ENCODE peak calls at places on chromosome 6, in six cellular contexts. One of them, this sample, is unnamed.
A peak's percentile ranks its signal among the peaks of the same experiment; 100 is the strongest.

GRCh38 chr6:106125925-106126435 is 39.8 kb downstream of the PRDM1 start:
- DNase-seq in fibroblast of pulmonary artery: no peak
- DNase-seq in HFFc6: no peak
- DNase-seq in OCI-LY7: no peak
- DNase-seq in T-cell: no peak
- DNase-seq in NCI-H1930: no peak
- DNase-seq in this sample: peak; percentile 18

GRCh38 chr6:10461850-10462249 is 47.0 kb upstream of the TFAP2A start:
- DNase-seq in NCI-H1930: no peak
- DNase-seq in T-cell: no peak
- DNase-seq in OCI-LY7: no peak
- DNase-seq in HFFc6: no peak
- DNase-seq in fibroblast of pulmonary artery: no peak
- DNase-seq in this sample: no peak

GRCh38 chr6:161215193-161215592 is 58.7 kb downstream of the AGPAT4 start:
- DNase-seq in NCI-H1930: no peak
- DNase-seq in T-cell: no peak
- DNase-seq in fibroblast of pulmonary artery: peak; percentile 92
- DNase-seq in OCI-LY7: no peak
- DNase-seq in HFFc6: peak; percentile 82
- DNase-seq in this sample: no peak

GRCh38 chr6:32664827-32665362 is 1.6 kb downstream of the HLA-DQB1 start:
- DNase-seq in OCI-LY7: no peak
- DNase-seq in fibroblast of pulmonary artery: no peak
- DNase-seq in T-cell: no peak
- DNase-seq in NCI-H1930: no peak
- DNase-seq in HFFc6: no peak
- DNase-seq in this sample: peak; percentile 16

GRCh38 chr6:157644043-157644810 is 178.8 kb upstream of the SNX9 start:
- DNase-seq in T-cell: no peak
- DNase-seq in NCI-H1930: no peak
- DNase-seq in HFFc6: peak; percentile 33
- DNase-seq in fibroblast of pulmonary artery: peak; percentile 24
- DNase-seq in OCI-LY7: no peak
- DNase-seq in this sample: no peak

GRCh38 chr6:44034391-44034861 is 92.8 kb downstream of the MRPL14 start:
- DNase-seq in NCI-H1930: no peak
- DNase-seq in OCI-LY7: no peak
- DNase-seq in fibroblast of pulmonary artery: no peak
- DNase-seq in HFFc6: no peak
- DNase-seq in T-cell: no peak
- DNase-seq in this sample: no peak

GRCh38 chr6:82484737-82485650 is 121.4 kb downstream of the TPBG start:
- DNase-seq in HFFc6: no peak
- DNase-seq in OCI-LY7: no peak
- DNase-seq in fibroblast of pulmonary artery: no peak
- DNase-seq in NCI-H1930: no peak
- DNase-seq in T-cell: no peak
- DNase-seq in this sample: no peak

GRCh38 chr6:41488392-41489129 is 57.6 kb upstream of the FOXP4 start:
- DNase-seq in fibroblast of pulmonary artery: peak; percentile 82
- DNase-seq in NCI-H1930: no peak
- DNase-seq in HFFc6: peak; percentile 17
- DNase-seq in OCI-LY7: no peak
- DNase-seq in T-cell: no peak
- DNase-seq in this sample: no peak

GRCh38 chr6:446418-447366 is 55.1 kb downstream of the IRF4 start:
- DNase-seq in HFFc6: no peak
- DNase-seq in fibroblast of pulmonary artery: no peak
- DNase-seq in NCI-H1930: no peak
- DNase-seq in OCI-LY7: no peak
- DNase-seq in T-cell: peak; percentile 44
- DNase-seq in this sample: no peak

GRCh38 chr6:109308018-109308492 is 74.2 kb downstream of the CD164 start:
- DNase-seq in OCI-LY7: no peak
- DNase-seq in T-cell: no peak
- DNase-seq in HFFc6: peak; percentile 73
- DNase-seq in NCI-H1930: no peak
- DNase-seq in fibroblast of pulmonary artery: peak; percentile 84
- DNase-seq in this sample: peak; percentile 38

GRCh38 chr6:119446623-119447008 is 97.1 kb upstream of the MAN1A1 start:
- DNase-seq in fibroblast of pulmonary artery: peak; percentile 88
- DNase-seq in OCI-LY7: no peak
- DNase-seq in T-cell: no peak
- DNase-seq in NCI-H1930: no peak
- DNase-seq in HFFc6: peak; percentile 10
- DNase-seq in this sample: no peak

GRCh38 chr6:15400572-15401004 is 154.7 kb downstream of the JARID2 start:
- DNase-seq in NCI-H1930: no peak
- DNase-seq in T-cell: no peak
- DNase-seq in fibroblast of pulmonary artery: peak; percentile 56
- DNase-seq in HFFc6: no peak
- DNase-seq in OCI-LY7: no peak
- DNase-seq in this sample: no peak

GRCh38 chr6:3749991-3750323 is 1.6 kb downstream of the PXDC1 start:
- DNase-seq in HFFc6: peak; percentile 70
- DNase-seq in NCI-H1930: no peak
- DNase-seq in fibroblast of pulmonary artery: peak; percentile 76
- DNase-seq in T-cell: no peak
- DNase-seq in OCI-LY7: no peak
- DNase-seq in this sample: no peak

GRCh38 chr6:12162203-12162602 is 128.0 kb upstream of the EDN1 start:
- DNase-seq in fibroblast of pulmonary artery: no peak
- DNase-seq in OCI-LY7: no peak
- DNase-seq in HFFc6: no peak
- DNase-seq in NCI-H1930: no peak
- DNase-seq in T-cell: no peak
- DNase-seq in this sample: no peak

GRCh38 chr6:91167846-91168245 is 581.0 kb upstream of the MAP3K7 start:
- DNase-seq in NCI-H1930: no peak
- DNase-seq in HFFc6: no peak
- DNase-seq in OCI-LY7: no peak
- DNase-seq in T-cell: no peak
- DNase-seq in fibroblast of pulmonary artery: no peak
- DNase-seq in this sample: no peak

GRCh38 chr6:144215932-144216667 is 65.8 kb downstream of the STX11 start:
- DNase-seq in OCI-LY7: peak; percentile 93
- DNase-seq in NCI-H1930: peak; percentile 76
- DNase-seq in HFFc6: peak; percentile 95
- DNase-seq in fibroblast of pulmonary artery: peak; percentile 99
- DNase-seq in T-cell: peak; percentile 85
- DNase-seq in this sample: peak; percentile 90

GRCh38 chr6:11711994-11712698 is 66.5 kb downstream of the ADTRP start:
- DNase-seq in OCI-LY7: no peak
- DNase-seq in fibroblast of pulmonary artery: no peak
- DNase-seq in HFFc6: no peak
- DNase-seq in NCI-H1930: no peak
- DNase-seq in T-cell: no peak
- DNase-seq in this sample: no peak

GRCh38 chr6:131027326-131027725 is 35.7 kb downstream of the EPB41L2 start:
- DNase-seq in OCI-LY7: no peak
- DNase-seq in fibroblast of pulmonary artery: no peak
- DNase-seq in HFFc6: no peak
- DNase-seq in NCI-H1930: no peak
- DNase-seq in T-cell: no peak
- DNase-seq in this sample: no peak

GRCh38 chr6:158006331-158006730 is 24.7 kb downstream of the SYNJ2 start:
- DNase-seq in OCI-LY7: no peak
- DNase-seq in T-cell: no peak
- DNase-seq in NCI-H1930: no peak
- DNase-seq in fibroblast of pulmonary artery: no peak
- DNase-seq in HFFc6: no peak
- DNase-seq in this sample: no peak

GRCh38 chr6:32439708-32440214 is at the start of gene HLA-DRA:
- DNase-seq in HFFc6: peak; percentile 66
- DNase-seq in fibroblast of pulmonary artery: peak; percentile 66
- DNase-seq in OCI-LY7: peak; percentile 89
- DNase-seq in T-cell: no peak
- DNase-seq in NCI-H1930: peak; percentile 51
- DNase-seq in this sample: peak; percentile 76

GRCh38 chr6:107264357-107264831 is 149.1 kb upstream of the BEND3 start:
- DNase-seq in T-cell: no peak
- DNase-seq in OCI-LY7: no peak
- DNase-seq in fibroblast of pulmonary artery: peak; percentile 75
- DNase-seq in NCI-H1930: peak; percentile 79
- DNase-seq in HFFc6: peak; percentile 73
- DNase-seq in this sample: no peak

GRCh38 chr6:27911953-27912446 is at the start of gene OR2B2:
- DNase-seq in fibroblast of pulmonary artery: no peak
- DNase-seq in HFFc6: no peak
- DNase-seq in NCI-H1930: no peak
- DNase-seq in OCI-LY7: no peak
- DNase-seq in T-cell: no peak
- DNase-seq in this sample: no peak

GRCh38 chr6:63272397-63272796 is 47.4 kb downstream of the LGSN start:
- DNase-seq in HFFc6: peak; percentile 19
- DNase-seq in NCI-H1930: peak; percentile 26
- DNase-seq in fibroblast of pulmonary artery: peak; percentile 42
- DNase-seq in OCI-LY7: peak; percentile 33
- DNase-seq in T-cell: no peak
- DNase-seq in this sample: no peak

GRCh38 chr6:112049051-112049799 is 4.7 kb upstream of the CCN6 start:
- DNase-seq in T-cell: no peak
- DNase-seq in OCI-LY7: no peak
- DNase-seq in HFFc6: peak; percentile 33
- DNase-seq in NCI-H1930: no peak
- DNase-seq in fibroblast of pulmonary artery: no peak
- DNase-seq in this sample: no peak

GRCh38 chr6:13011612-13012146 is 295.1 kb downstream of the PHACTR1 start:
- DNase-seq in OCI-LY7: no peak
- DNase-seq in NCI-H1930: peak; percentile 23
- DNase-seq in HFFc6: no peak
- DNase-seq in T-cell: no peak
- DNase-seq in fibroblast of pulmonary artery: no peak
- DNase-seq in this sample: no peak

GRCh38 chr6:29887330-29887818 is 55.0 kb upstream of the HLA-A start:
- DNase-seq in OCI-LY7: no peak
- DNase-seq in fibroblast of pulmonary artery: peak; percentile 6
- DNase-seq in T-cell: no peak
- DNase-seq in NCI-H1930: peak; percentile 18
- DNase-seq in HFFc6: peak; percentile 8
- DNase-seq in this sample: no peak

GRCh38 chr6:36924131-36924530 is 30.4 kb upstream of the PI16 start:
- DNase-seq in NCI-H1930: no peak
- DNase-seq in OCI-LY7: no peak
- DNase-seq in HFFc6: no peak
- DNase-seq in fibroblast of pulmonary artery: no peak
- DNase-seq in T-cell: no peak
- DNase-seq in this sample: no peak

GRCh38 chr6:148943451-148943850 is 196.6 kb downstream of the UST start:
- DNase-seq in T-cell: no peak
- DNase-seq in fibroblast of pulmonary artery: peak; percentile 45
- DNase-seq in NCI-H1930: no peak
- DNase-seq in OCI-LY7: no peak
- DNase-seq in HFFc6: no peak
- DNase-seq in this sample: no peak

GRCh38 chr6:137334884-137335283 is 115.7 kb upstream of the IFNGR1 start:
- DNase-seq in T-cell: no peak
- DNase-seq in OCI-LY7: no peak
- DNase-seq in NCI-H1930: no peak
- DNase-seq in HFFc6: no peak
- DNase-seq in fibroblast of pulmonary artery: no peak
- DNase-seq in this sample: no peak

GRCh38 chr6:33577718-33578117 is 2.4 kb downstream of the BAK1 start:
- DNase-seq in HFFc6: no peak
- DNase-seq in NCI-H1930: no peak
- DNase-seq in T-cell: no peak
- DNase-seq in OCI-LY7: no peak
- DNase-seq in fibroblast of pulmonary artery: no peak
- DNase-seq in this sample: no peak

This sample was measured in GDM1.